ENCODE peak calls at places on chromosomes 13 and 19, in four cellular contexts. One of them, this sample, is unnamed.

GRCh38 chr19:8631425-8631819 is 989 bp downstream of the NFILZ start:
- DNase-seq in RWPE1: no peak
- DNase-seq in heart left ventricle: peak
- DNase-seq in GM10248: no peak
- DNase-seq in this sample: no peak

GRCh38 chr19:56272448-56272847 is at the start of gene EDDM13:
- DNase-seq in GM10248: no peak
- DNase-seq in heart left ventricle: no peak
- DNase-seq in RWPE1: no peak
- DNase-seq in this sample: no peak

GRCh38 chr19:40721140-40721486 is 4.2 kb downstream of the ITPKC start:
- DNase-seq in heart left ventricle: no peak
- DNase-seq in GM10248: no peak
- DNase-seq in RWPE1: no peak
- DNase-seq in this sample: no peak

GRCh38 chr13:96403241-96403640 is 313.3 kb downstream of the HS6ST3 start:
- DNase-seq in GM10248: no peak
- DNase-seq in heart left ventricle: no peak
- DNase-seq in RWPE1: no peak
- DNase-seq in this sample: no peak

GRCh38 chr13:93345642-93346220 is 119.1 kb downstream of the GPC6 start:
- DNase-seq in heart left ventricle: no peak
- DNase-seq in GM10248: no peak
- DNase-seq in RWPE1: no peak
- DNase-seq in this sample: no peak

GRCh38 chr13:75217949-75218348 is 264.0 kb downstream of the TBC1D4 start:
- DNase-seq in GM10248: no peak
- DNase-seq in heart left ventricle: no peak
- DNase-seq in RWPE1: no peak
- DNase-seq in this sample: no peak

GRCh38 chr19:2507109-2507508 is 31.2 kb downstream of the GADD45B start:
- DNase-seq in GM10248: no peak
- DNase-seq in heart left ventricle: no peak
- DNase-seq in RWPE1: no peak
- DNase-seq in this sample: peak

GRCh38 chr19:2199215-2199614 is 35.5 kb downstream of the DOT1L start:
- DNase-seq in heart left ventricle: no peak
- DNase-seq in GM10248: no peak
- DNase-seq in RWPE1: no peak
- DNase-seq in this sample: no peak

GRCh38 chr13:99956473-99957349 is 14.9 kb downstream of the ZIC5 start:
- DNase-seq in GM10248: no peak
- DNase-seq in heart left ventricle: no peak
- DNase-seq in RWPE1: no peak
- DNase-seq in this sample: no peak

GRCh38 chr19:3576696-3577443 is 4.1 kb downstream of the HMG20B start:
- DNase-seq in GM10248: no peak
- DNase-seq in heart left ventricle: peak
- DNase-seq in RWPE1: no peak
- DNase-seq in this sample: no peak

GRCh38 chr19:49086296-49086695 is 1.0 kb downstream of the SNRNP70 start:
- DNase-seq in GM10248: no peak
- DNase-seq in RWPE1: no peak
- DNase-seq in heart left ventricle: no peak
- DNase-seq in this sample: no peak

GRCh38 chr13:48580886-48581285 is 48.0 kb upstream of the RCBTB2 start:
- DNase-seq in RWPE1: no peak
- DNase-seq in GM10248: no peak
- DNase-seq in heart left ventricle: no peak
- DNase-seq in this sample: no peak

GRCh38 chr13:64248371-64249065 is 2832.9 kb upstream of the PCDH20 start:
- DNase-seq in heart left ventricle: no peak
- DNase-seq in GM10248: no peak
- DNase-seq in RWPE1: no peak
- DNase-seq in this sample: no peak
- TF ChIP-seq CTCF in heart left ventricle: no peak
- TF ChIP-seq CTCF in GM10248: no peak
- TF ChIP-seq CTCF in RWPE1: no peak
- TF ChIP-seq CTCF in this sample: no peak

GRCh38 chr13:42277618-42278276 is 5.8 kb downstream of the AKAP11 start:
- DNase-seq in RWPE1: no peak
- DNase-seq in heart left ventricle: no peak
- DNase-seq in GM10248: no peak
- DNase-seq in this sample: no peak
- TF ChIP-seq CTCF in RWPE1: no peak
- TF ChIP-seq CTCF in heart left ventricle: no peak
- TF ChIP-seq CTCF in GM10248: no peak
- TF ChIP-seq CTCF in this sample: no peak

GRCh38 chr13:46617382-46617781 is 64.4 kb downstream of the LRCH1 start:
- DNase-seq in heart left ventricle: no peak
- DNase-seq in GM10248: no peak
- DNase-seq in RWPE1: no peak
- DNase-seq in this sample: no peak
- TF ChIP-seq CTCF in heart left ventricle: no peak
- TF ChIP-seq CTCF in GM10248: no peak
- TF ChIP-seq CTCF in RWPE1: no peak
- TF ChIP-seq CTCF in this sample: no peak

GRCh38 chr19:32890326-32890725 is 20.8 kb upstream of the SLC7A9 start:
- DNase-seq in RWPE1: no peak
- DNase-seq in heart left ventricle: no peak
- DNase-seq in GM10248: no peak
- DNase-seq in this sample: no peak

GRCh38 chr19:32889137-32889934 is 19.8 kb upstream of the SLC7A9 start:
- DNase-seq in RWPE1: no peak
- DNase-seq in GM10248: no peak
- DNase-seq in heart left ventricle: no peak
- DNase-seq in this sample: no peak

GRCh38 chr19:32881766-32882165 is 12.2 kb upstream of the SLC7A9 start:
- DNase-seq in RWPE1: no peak
- DNase-seq in GM10248: no peak
- DNase-seq in heart left ventricle: no peak
- DNase-seq in this sample: no peak

GRCh38 chr19:32887572-32887971 is 18.0 kb upstream of the SLC7A9 start:
- DNase-seq in GM10248: no peak
- DNase-seq in heart left ventricle: no peak
- DNase-seq in RWPE1: no peak
- DNase-seq in this sample: no peak

GRCh38 chr19:32886241-32886640 is 16.7 kb upstream of the SLC7A9 start:
- DNase-seq in RWPE1: no peak
- DNase-seq in heart left ventricle: no peak
- DNase-seq in GM10248: no peak
- DNase-seq in this sample: no peak
- TF ChIP-seq CTCF in RWPE1: no peak
- TF ChIP-seq CTCF in heart left ventricle: no peak
- TF ChIP-seq CTCF in GM10248: no peak
- TF ChIP-seq CTCF in this sample: no peak

GRCh38 chr13:80921556-80921955 is 580.6 kb upstream of the SPRY2 start:
- DNase-seq in RWPE1: no peak
- DNase-seq in GM10248: no peak
- DNase-seq in heart left ventricle: no peak
- DNase-seq in this sample: peak

GRCh38 chr13:80928241-80928640 is 587.3 kb upstream of the SPRY2 start:
- DNase-seq in GM10248: no peak
- DNase-seq in heart left ventricle: no peak
- DNase-seq in RWPE1: no peak
- DNase-seq in this sample: no peak

GRCh38 chr13:80921971-80922370 is 581.0 kb upstream of the SPRY2 start:
- DNase-seq in heart left ventricle: no peak
- DNase-seq in GM10248: no peak
- DNase-seq in RWPE1: no peak
- DNase-seq in this sample: no peak

GRCh38 chr13:80924596-80924995 is 583.7 kb upstream of the SPRY2 start:
- DNase-seq in heart left ventricle: no peak
- DNase-seq in RWPE1: no peak
- DNase-seq in GM10248: no peak
- DNase-seq in this sample: no peak

DNA sequence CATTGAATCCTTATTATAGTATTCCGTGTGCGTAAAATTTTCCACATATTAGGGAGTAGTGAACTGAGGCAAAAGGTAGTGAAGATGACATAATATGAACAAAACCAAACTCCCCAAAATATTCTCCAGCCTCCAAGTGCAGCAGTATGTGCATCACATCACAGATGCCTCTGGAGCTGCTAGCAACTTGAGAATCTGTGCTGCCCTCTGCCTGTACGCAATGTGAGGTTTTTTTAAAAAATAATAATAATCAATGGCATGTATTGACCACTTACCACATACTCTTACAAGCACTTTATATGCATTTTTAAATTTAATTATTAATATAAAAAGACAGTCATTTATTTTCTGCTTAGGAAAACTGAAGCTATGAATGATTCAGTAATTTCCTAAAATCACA is 583.0 kb upstream of the SPRY2 start:
- DNase-seq in RWPE1: no peak
- DNase-seq in heart left ventricle: no peak
- DNase-seq in GM10248: no peak
- DNase-seq in this sample: peak
- TF ChIP-seq CTCF in RWPE1: no peak
- TF ChIP-seq CTCF in heart left ventricle: peak
- TF ChIP-seq CTCF in GM10248: peak
- TF ChIP-seq CTCF in this sample: no peak